ENCODE peak calls at places on chromosomes 4 and X, in five cellular contexts. Z is iris pigment epithelial cell; I is activated CD8-positive, alpha-beta T cell treated with anti-CD3 and anti-CD28 coated beads for 36 hours; L is HCT116; X is activated CD4-positive, alpha-beta T cell treated with anti-CD3 and anti-CD28 coated beads for 48 hours. R is an unnamed sample.

GRCh38 chr4:38177035-38177791 is 217.0 kb downstream of the PTTG2 start:
- DNase-seq in Z (no peak), I (peak), L (no peak), X (peak), R (no peak)

GRCh38 chr4:10460313-10461047 is 3.3 kb upstream of the ZNF518B start:
- DNase-seq in Z (no peak), I (peak), L (no peak), X (peak), R (no peak)

GRCh38 chr4:2971275-2971674 is 7.9 kb downstream of the GRK4 start:
- DNase-seq in Z (no peak), I (no peak), L (no peak), X (no peak), R (no peak)

GRCh38 chrX:131828482-131828881 is 194.6 kb upstream of the STK26 start:
- DNase-seq in Z (no peak), I (no peak), L (no peak), X (no peak), R (no peak)

GRCh38 chr4:182143822-182144620 is 99.2 kb upstream of the TENM3 start:
- DNase-seq in Z (peak), I (peak), L (no peak), X (peak), R (peak)

GRCh38 chr4:181225616-181226261 is 1017.5 kb upstream of the TENM3 start:
- DNase-seq in Z (no peak), I (no peak), L (no peak), X (no peak), R (no peak)

GRCh38 chr4:102328045-102328444 is 17.2 kb downstream of the SLC39A8 start:
- DNase-seq in Z (peak), I (no peak), L (no peak), X (no peak), R (no peak)

GRCh38 chrX:1336331-1337143 is at the start of gene IL3RA:
- DNase-seq in Z (peak), I (peak), L (no peak), X (no peak), R (no peak)

GRCh38 chr4:150569384-150569987 is 12.5 kb upstream of the MAB21L2 start:
- DNase-seq in Z (peak), I (no peak), L (no peak), X (no peak), R (peak)

GRCh38 chr4:94435874-94436273 is 15.9 kb upstream of the PDLIM5 start:
- DNase-seq in Z (no peak), I (no peak), L (no peak), X (no peak), R (no peak)

GRCh38 chr4:180217070-180217469 is 2026.1 kb upstream of the TENM3 start:
- DNase-seq in Z (no peak), I (no peak), L (no peak), X (no peak), R (no peak)

GRCh38 chr4:151226004-151226932 is 50.7 kb upstream of the PRSS48 start:
- DNase-seq in Z (peak), I (no peak), L (peak), X (no peak), R (peak)

GRCh38 chrX:123990602-123991001 is 29.1 kb downstream of the STAG2 start:
- DNase-seq in Z (no peak), I (no peak), L (no peak), X (no peak), R (no peak)

GRCh38 chr4:119653990-119654389 is 25.4 kb upstream of the PDE5A start:
- DNase-seq in Z (peak), I (no peak), L (no peak), X (no peak), R (no peak)

GRCh38 chrX:28920141-28920540 is 332.9 kb downstream of the IL1RAPL1 start:
- DNase-seq in Z (no peak), I (no peak), L (no peak), X (no peak), R (no peak)

GRCh38 chr4:57639566-57640328 is 529.6 kb upstream of the IGFBP7 start:
- DNase-seq in Z (no peak), I (no peak), L (no peak), X (no peak), R (no peak)

GRCh38 chr4:113071811-113072210 is 22.4 kb downstream of the ANK2 start:
- DNase-seq in Z (no peak), I (no peak), L (no peak), X (no peak), R (no peak)

GRCh38 chr4:16969696-16970135 is 71.3 kb upstream of the LDB2 start:
- DNase-seq in Z (peak), I (no peak), L (no peak), X (no peak), R (peak)

GRCh38 chr4:26452565-26453531 is 37.4 kb downstream of the CCKAR start:
- DNase-seq in Z (no peak), I (no peak), L (no peak), X (no peak), R (no peak)

GRCh38 chr4:158172558-158173258 is at the start of gene GASK1B:
- DNase-seq in Z (peak), I (peak), L (peak), X (peak), R (peak)

GRCh38 chr4:123746981-123747380 is 350.4 kb downstream of the SPRY1 start:
- DNase-seq in Z (peak), I (no peak), L (no peak), X (no peak), R (no peak)

GRCh38 chr4:60657802-60658201 is 542.3 kb upstream of the ADGRL3 start:
- DNase-seq in Z (peak), I (no peak), L (no peak), X (no peak), R (no peak)

GRCh38 chrX:104427693-104428092 is 138.3 kb upstream of the IL1RAPL2 start:
- DNase-seq in Z (no peak), I (no peak), L (no peak), X (no peak), R (no peak)

GRCh38 chr4:32748498-32748897 is 2028.3 kb downstream of the PCDH7 start:
- DNase-seq in Z (no peak), I (no peak), L (no peak), X (no peak), R (no peak)

GRCh38 chr4:18616720-18617119 is 595.2 kb upstream of the LCORL start:
- DNase-seq in Z (no peak), I (no peak), L (no peak), X (no peak), R (no peak)

GRCh38 chr4:167934216-167934615 is 158.1 kb upstream of the ANXA10 start:
- DNase-seq in Z (no peak), I (no peak), L (no peak), X (no peak), R (no peak)

GRCh38 chrX:1152090-1152489 is 60.4 kb downstream of the CRLF2 start:
- DNase-seq in Z (no peak), I (no peak), L (no peak), X (no peak), R (no peak)